ENCODE peak calls at places on chromosomes 12 and 14, in seven cellular contexts. X is IMR-90; G is right atrium auricular region; T is CD8-positive, alpha-beta memory T cell; Q is suprapubic skin; Z is lung; V is pancreas. R is an unnamed sample.

GRCh38 chr12:12467222-12467621 is 95.4 kb downstream of the DUSP16 start:
- DNase-seq in X (no peak), G (no peak), T (no peak), Q (no peak), Z (no peak), V (no peak), R (no peak)

GRCh38 chr12:19482036-19482435 is 42.7 kb downstream of the AEBP2 start:
- DNase-seq in X (no peak), G (no peak), T (no peak), Q (no peak), Z (no peak), V (no peak), R (no peak)

GRCh38 chr12:102567031-102567985 is 86.9 kb upstream of the IGF1 start:
- DNase-seq in X (peak; percentile 74), G (no peak), T (no peak), Q (no peak), Z (no peak), V (no peak), R (no peak)

GRCh38 chr12:77299910-77300772 is 234.8 kb upstream of the E2F7 start:
- DNase-seq in X (peak; percentile 87), G (no peak), T (no peak), Q (no peak), Z (no peak), V (no peak), R (no peak)

GRCh38 chr12:120367252-120367923 is 1.6 kb downstream of the MSI1 start:
- DNase-seq in X (no peak), G (no peak), T (no peak), Q (no peak), Z (no peak), V (peak; percentile 45), R (no peak)

GRCh38 chr12:20681334-20681733 is 13.8 kb upstream of the SLCO1C1 start:
- DNase-seq in X (no peak), G (no peak), T (no peak), Q (no peak), Z (no peak), V (no peak), R (no peak)

GRCh38 chr14:60164404-60164716 is 838 bp downstream of the DHRS7 start:
- DNase-seq in X (no peak), G (no peak), T (no peak), Q (no peak), Z (no peak), V (no peak), R (no peak)

GRCh38 chr12:81668475-81668874 is 90.7 kb downstream of the PPFIA2 start:
- DNase-seq in X (peak; percentile 43), G (no peak), T (no peak), Q (no peak), Z (no peak), V (no peak), R (no peak)

GRCh38 chr14:51481643-51482042 is 170.1 kb upstream of the FRMD6 start:
- DNase-seq in X (no peak), G (no peak), T (no peak), Q (no peak), Z (no peak), V (no peak), R (no peak)

GRCh38 chr14:81330619-81331122 is 69.5 kb downstream of the STON2 start:
- DNase-seq in X (no peak), G (no peak), T (no peak), Q (no peak), Z (no peak), V (no peak), R (no peak)

GRCh38 chr12:121159467-121160307 is 27.0 kb downstream of the P2RX7 start:
- DNase-seq in X (no peak), G (no peak), T (no peak), Q (no peak), Z (no peak), V (no peak), R (no peak)

GRCh38 chr12:49558526-49558925 is 9.4 kb downstream of the MCRS1 start:
- DNase-seq in X (no peak), G (no peak), T (no peak), Q (no peak), Z (no peak), V (no peak), R (no peak)

GRCh38 chr14:97719931-97720330 is 922.7 kb downstream of the VRK1 start:
- DNase-seq in X (no peak), G (no peak), T (no peak), Q (no peak), Z (no peak), V (no peak), R (no peak)

GRCh38 chr14:83816755-83817154 is 1713.2 kb upstream of the FLRT2 start:
- DNase-seq in X (peak; percentile 74), G (no peak), T (no peak), Q (no peak), Z (no peak), V (no peak), R (no peak)

GRCh38 chr14:60226296-60226695 is 22.7 kb upstream of the PPM1A start:
- DNase-seq in X (no peak), G (no peak), T (no peak), Q (no peak), Z (no peak), V (no peak), R (no peak)

GRCh38 chr12:10126401-10126800 is 3.6 kb downstream of the CLEC7A start:
- DNase-seq in X (no peak), G (no peak), T (no peak), Q (no peak), Z (no peak), V (no peak), R (no peak)

GRCh38 chr12:55780695-55781094 is 36.8 kb downstream of the SARNP start:
- DNase-seq in X (peak; percentile 57), G (no peak), T (no peak), Q (no peak), Z (no peak), V (no peak), R (no peak)

GRCh38 chr12:130164931-130165330 is 2.7 kb downstream of the FZD10 start:
- DNase-seq in X (no peak), G (no peak), T (no peak), Q (peak; percentile 68), Z (no peak), V (no peak), R (no peak)

GRCh38 chr14:32627545-32628298 is 298.6 kb downstream of the AKAP6 start:
- DNase-seq in X (no peak), G (no peak), T (no peak), Q (no peak), Z (no peak), V (no peak), R (no peak)

GRCh38 chr12:109959411-109960093 is 36.6 kb downstream of the GIT2 start:
- DNase-seq in X (no peak), G (no peak), T (no peak), Q (no peak), Z (no peak), V (no peak), R (no peak)

GRCh38 chr12:109963330-109963729 is 32.8 kb downstream of the GIT2 start:
- DNase-seq in X (no peak), G (no peak), T (no peak), Q (no peak), Z (no peak), V (no peak), R (no peak)

GRCh38 chr12:109961612-109962011 is 34.6 kb downstream of the GIT2 start:
- DNase-seq in X (no peak), G (no peak), T (no peak), Q (no peak), Z (no peak), V (no peak), R (no peak)

GRCh38 chr12:109962388-109962787 is 33.8 kb downstream of the GIT2 start:
- DNase-seq in X (no peak), G (no peak), T (no peak), Q (no peak), Z (no peak), V (no peak), R (no peak)

DNA sequence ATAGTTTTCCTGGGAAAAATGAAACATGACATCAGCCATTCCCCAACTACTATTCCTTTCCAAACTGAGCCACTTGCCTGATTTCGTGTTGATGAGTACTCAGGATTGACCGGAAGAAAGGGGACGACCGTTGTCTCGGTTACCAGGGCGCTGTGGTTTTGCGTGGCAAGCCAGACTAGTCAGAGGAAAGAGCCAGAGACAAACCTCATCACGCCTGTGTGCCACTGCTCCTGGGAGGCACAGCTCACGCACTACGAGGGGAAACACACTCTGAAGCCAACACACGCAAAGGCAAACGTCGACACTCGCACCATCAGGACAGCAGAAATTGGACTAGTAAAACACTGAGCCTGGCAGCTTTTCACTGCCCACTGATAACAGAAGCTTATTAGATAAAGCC is 35.0 kb downstream of the GIT2 start:
- DNase-seq in X (no peak), G (no peak), T (no peak), Q (no peak), Z (no peak), V (no peak), R (no peak)
- H3K36me3 ChIP-seq in X (peaks cover 33% of the 10 kb centered on the region), G (peaks cover 71% of the 10 kb centered on the region), T (peaks cover 56% of the 10 kb centered on the region), Q (peaks cover 91% of the 10 kb centered on the region), Z (peaks cover 18% of the 10 kb centered on the region), V (no peaks in the 10 kb centered on the region), R (peaks cover 4% of the 10 kb centered on the region)

GRCh38 chr12:2610358-2610757 is 184.4 kb upstream of the FKBP4 start:
- DNase-seq in X (no peak), G (no peak), T (no peak), Q (no peak), Z (no peak), V (no peak), R (no peak)

GRCh38 chr12:2614341-2614740 is 180.4 kb upstream of the FKBP4 start:
- DNase-seq in X (peak; percentile 28), G (no peak), T (no peak), Q (no peak), Z (no peak), V (no peak), R (no peak)

GRCh38 chr12:2615665-2616387 is 178.9 kb upstream of the FKBP4 start:
- DNase-seq in X (peak; percentile 92), G (no peak), T (no peak), Q (no peak), Z (no peak), V (no peak), R (no peak)

GRCh38 chr12:2616763-2617162 is 178.0 kb upstream of the FKBP4 start:
- DNase-seq in X (no peak), G (no peak), T (no peak), Q (no peak), Z (no peak), V (no peak), R (no peak)

GRCh38 chr12:2613674-2614073 is 181.1 kb upstream of the FKBP4 start:
- DNase-seq in X (peak; percentile 99), G (peak; percentile 63), T (no peak), Q (no peak), Z (no peak), V (no peak), R (no peak)
- H3K27ac ChIP-seq in X (peak overlapping the region; percentile 77), G (peak overlapping the region; percentile 26), T (no peak overlapping the region), Q (peak overlapping the region; percentile 34), Z (peak overlapping the region; percentile 18), V (no peak overlapping the region), R (peak overlapping the region; percentile 69)

DNA sequence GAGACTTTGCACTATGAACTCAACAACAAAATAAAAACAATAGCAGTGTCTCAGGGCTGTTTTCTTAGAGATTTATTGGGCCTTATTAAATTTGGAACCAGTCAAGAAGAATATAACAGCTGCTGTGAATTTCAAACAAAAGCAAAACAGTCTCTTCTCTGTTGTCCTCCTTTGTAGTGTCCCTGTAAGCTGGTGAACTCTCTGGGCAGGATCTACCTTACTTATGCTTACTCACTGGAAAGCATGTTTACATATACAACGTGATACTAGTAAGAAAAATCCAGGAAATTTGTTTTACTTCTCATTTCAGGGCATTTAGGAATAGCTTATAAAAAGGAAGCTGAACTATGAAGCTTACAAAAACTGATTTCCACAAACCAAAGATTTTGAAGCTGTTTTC is 311.0 kb downstream of the NOVA1 start:
- DNase-seq in X (peak; percentile 38), G (no peak), T (no peak), Q (no peak), Z (no peak), V (no peak), R (no peak)
- H3K9me3 ChIP-seq in X (no peaks in the 10 kb centered on the region), G (no peaks in the 10 kb centered on the region), T (no peaks in the 10 kb centered on the region), Q (no peaks in the 10 kb centered on the region), Z (no peaks in the 10 kb centered on the region), V (no peaks in the 10 kb centered on the region), R (no peaks in the 10 kb centered on the region)

GRCh38 chr14:75720828-75721227 is 59.8 kb downstream of the TTLL5 start:
- DNase-seq in X (no peak), G (peak; percentile 69), T (no peak), Q (no peak), Z (no peak), V (peak; percentile 76), R (peak; percentile 75)
- H3K36me3 ChIP-seq in X (peaks cover 14% of the 10 kb centered on the region), G (no peaks in the 10 kb centered on the region), T (peaks cover 4% of the 10 kb centered on the region), Q (peaks cover 11% of the 10 kb centered on the region), Z (peaks cover 4% of the 10 kb centered on the region), V (no peaks in the 10 kb centered on the region), R (no peaks in the 10 kb centered on the region)